ENCODE peak calls at places on chromosomes 1 and 21, in five cellular contexts. O is fibroblast of lung, H is substantia nigra, V is NCI-H446 treated with DMSO at 0.1 percent for 48 hours, D is aorta. U is an unnamed sample.

GRCh38 chr1:85200367-85200869 is 398 bp downstream of the SYDE2 start:
- DNase-seq in O (peak), H (no peak), V (no peak), D (peak), U (peak)

GRCh38 chr21:44975720-44976555 is 36.1 kb downstream of the SLX9 start:
- DNase-seq in V (no peak), D (no peak), O (no peak), H (no peak), U (no peak)

GRCh38 chr1:245292571-245292970 is 137.8 kb downstream of the KIF26B start:
- DNase-seq in V (no peak), D (no peak), H (no peak), O (no peak), U (no peak)

GRCh38 chr21:45443595-45444181 is 38.7 kb downstream of the COL18A1 start:
- DNase-seq in V (no peak), D (peak), H (peak), O (no peak), U (no peak)

GRCh38 chr1:94463765-94464330 is 45.7 kb downstream of the ABCD3 start:
- DNase-seq in O (peak), H (no peak), V (peak), D (no peak), U (no peak)

GRCh38 chr1:147225193-147225730 is at the start of gene FMO5:
- DNase-seq in V (no peak), H (peak), O (peak), D (peak), U (no peak)

GRCh38 chr1:7642781-7643180 is 128.3 kb upstream of the VAMP3 start:
- DNase-seq in O (no peak), H (no peak), D (peak), V (no peak), U (no peak)

GRCh38 chr1:212612251-212612961 is 3.8 kb downstream of the ATF3 start:
- DNase-seq in O (no peak), V (no peak), D (no peak), H (no peak), U (no peak)

U was measured in neuronal stem cell.